ENCODE peak calls at places on chromosome 14, in nine cellular contexts. G is Calu3, K is HepG2, Z is AG04450, X is uterus, N is HFFc6, J is upper lobe of left lung, V is astrocyte, T is GM13977. L is an unnamed sample.

GRCh38 chr14:51370758-51371386 is 130.8 kb downstream of the TMX1 start:
- DNase-seq in Z (no peak), N (no peak), J (no peak), G (no peak), V (no peak), X (no peak), T (no peak), K (no peak), L (no peak)

GRCh38 chr14:102592969-102593840 is 756 bp downstream of the RCOR1 start:
- DNase-seq in G (peak), T (peak), Z (no peak), K (no peak), X (peak), J (peak), V (no peak), N (peak), L (peak)

GRCh38 chr14:87187787-87188186 is 805.2 kb downstream of the GALC start:
- DNase-seq in Z (no peak), G (no peak), V (no peak), K (no peak), X (no peak), J (no peak), T (no peak), N (no peak), L (no peak)

GRCh38 chr14:90883197-90883596 is 67.0 kb upstream of the TTC7B start:
- DNase-seq in K (no peak), V (no peak), X (no peak), G (no peak), N (no peak), T (no peak), J (no peak), Z (no peak), L (no peak)

GRCh38 chr14:36268957-36269734 is 51.3 kb downstream of the MBIP start:
- DNase-seq in Z (no peak), G (no peak), T (no peak), N (no peak), X (no peak), K (no peak), J (peak), V (no peak), L (no peak)

GRCh38 chr14:104863131-104863862 is 1.8 kb upstream of the CEP170B start:
- DNase-seq in K (no peak), G (no peak), X (no peak), V (no peak), N (no peak), J (no peak), T (no peak), Z (no peak), L (no peak)

GRCh38 chr14:63908667-63909264 is 56.0 kb downstream of the SYNE2 start:
- DNase-seq in V (no peak), K (no peak), N (no peak), Z (no peak), X (no peak), G (no peak), J (no peak), T (no peak), L (no peak)

GRCh38 chr14:41609704-41610183 is 3.1 kb downstream of the LRFN5 start:
- DNase-seq in G (no peak), J (no peak), V (peak), T (no peak), K (no peak), N (no peak), Z (no peak), X (peak), L (peak)

DNA sequence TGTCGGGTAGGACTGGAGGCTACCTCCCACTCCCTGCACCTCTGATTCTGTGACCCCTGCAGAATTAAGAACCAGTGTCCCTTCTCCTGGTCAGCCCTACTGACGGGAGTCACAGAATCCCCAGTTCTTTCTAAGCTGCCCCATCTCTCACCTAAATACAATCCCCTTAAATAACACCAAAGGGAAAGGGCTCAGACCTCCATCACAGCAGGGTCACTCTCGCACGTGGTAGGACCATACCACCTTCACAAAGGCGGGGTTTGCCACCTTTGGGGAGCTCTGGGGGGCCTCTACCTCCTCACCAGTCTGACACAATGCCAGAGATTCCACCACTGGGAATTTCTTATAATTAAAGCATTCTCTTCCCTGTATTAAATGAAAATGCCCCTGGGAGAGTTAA is 35.6 kb downstream of the DAD1 start:
- DNase-seq in Z (no peak), K (no peak), V (no peak), J (no peak), G (no peak), T (no peak), X (no peak), N (no peak), L (no peak)
- TF ChIP-seq CTCF in Z (no peak), K (no peak), V (no peak), J (no peak), G (no peak), T (no peak), X (no peak), N (no peak), L (no peak)

GRCh38 chr14:82009076-82009475 is 475.4 kb upstream of the SEL1L start:
- DNase-seq in T (no peak), V (no peak), K (no peak), X (no peak), J (no peak), Z (no peak), G (no peak), N (no peak), L (no peak)
- TF ChIP-seq CTCF in T (no peak), V (no peak), K (no peak), X (no peak), J (no peak), Z (no peak), G (no peak), N (peak), L (peak)

DNA sequence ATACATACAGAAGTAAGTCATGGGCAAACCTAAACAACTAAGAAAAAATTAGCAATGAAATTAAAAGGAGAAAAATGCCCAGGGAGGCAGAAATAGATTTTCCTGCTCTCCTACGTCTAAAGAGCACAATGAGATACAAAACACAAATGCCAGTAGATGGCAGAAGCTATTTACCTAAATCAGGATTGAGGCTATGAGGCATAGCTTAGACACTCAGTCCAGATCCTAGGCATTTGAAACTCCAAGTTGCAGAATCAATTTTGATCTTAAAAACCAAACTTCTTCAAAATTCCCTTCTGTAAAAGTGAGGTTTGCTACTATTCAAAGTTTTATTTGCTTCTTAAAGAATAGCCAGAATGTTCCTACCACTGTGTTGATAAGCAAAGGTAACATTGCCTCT is 368.6 kb downstream of the DAD1 start:
- DNase-seq in V (peak), Z (peak), N (peak), K (no peak), X (no peak), T (no peak), G (no peak), J (no peak), L (no peak)
- TF ChIP-seq CTCF in V (peak), Z (peak), N (peak), K (no peak), X (no peak), T (no peak), G (no peak), J (no peak), L (no peak)

GRCh38 chr14:80867798-80868197 is 73.7 kb downstream of the CEP128 start:
- DNase-seq in K (no peak), T (no peak), Z (no peak), X (no peak), J (no peak), N (no peak), G (no peak), V (no peak), L (no peak)

GRCh38 chr14:80867091-80867490 is 74.4 kb downstream of the CEP128 start:
- DNase-seq in G (no peak), X (no peak), K (no peak), V (no peak), Z (no peak), J (no peak), T (no peak), N (peak), L (no peak)

GRCh38 chr14:80865565-80865964 is 76.0 kb downstream of the CEP128 start:
- DNase-seq in J (no peak), K (no peak), Z (no peak), T (no peak), V (no peak), N (no peak), X (no peak), G (no peak), L (no peak)

DNA sequence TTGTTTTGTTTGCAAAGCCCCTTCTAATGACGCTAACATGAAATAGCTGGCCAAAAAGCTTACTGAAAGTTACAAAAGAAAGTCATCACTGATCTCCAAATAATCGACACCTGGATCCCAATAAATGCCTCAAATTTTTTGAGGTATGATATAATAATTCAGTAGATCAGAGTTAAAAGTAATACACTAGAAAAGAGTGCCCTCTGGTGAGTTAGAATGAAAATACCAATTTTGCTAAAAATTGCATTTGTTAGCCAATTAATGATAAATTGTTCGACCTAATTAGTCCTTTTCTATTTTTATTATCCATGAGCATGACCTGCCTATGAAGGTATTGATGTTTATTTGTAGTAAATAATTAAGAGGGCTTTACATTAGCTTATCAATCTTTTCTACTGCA is 78.6 kb downstream of the CEP128 start:
- DNase-seq in N (no peak), J (no peak), V (no peak), Z (no peak), K (no peak), T (no peak), X (no peak), G (no peak), L (no peak)
- TF ChIP-seq CTCF in N (peak), J (no peak), V (peak), Z (peak), K (no peak), T (peak), X (no peak), G (peak), L (no peak)

GRCh38 chr14:92382677-92383076 is 59.7 kb downstream of the SLC24A4 start:
- DNase-seq in G (peak), V (no peak), N (peak), T (no peak), J (no peak), Z (no peak), X (no peak), K (no peak), L (no peak)
- TF ChIP-seq CTCF in G (peak), V (no peak), N (peak), T (no peak), J (no peak), Z (no peak), X (no peak), K (peak), L (no peak)

GRCh38 chr14:59632381-59632780 is 55.8 kb upstream of the CCDC175 start:
- DNase-seq in Z (no peak), X (no peak), J (no peak), G (peak), T (peak), K (peak), V (peak), N (no peak), L (peak)
- TF ChIP-seq CTCF in Z (peak), X (no peak), J (no peak), G (peak), T (peak), K (peak), V (peak), N (peak), L (peak)